ENCODE peak calls at places on chromosomes 4 and X, in nine cellular contexts. F, T, I, Q, L, N, M, O and E are unnamed samples.

GRCh38 chr4:55910140-55910539 is 38.6 kb upstream of the CEP135 start:
- DNase-seq in F (no peak), T (no peak), I (no peak), Q (no peak), L (peak; percentile 29), N (peak; percentile 45), M (no peak), O (no peak), E (no peak)

GRCh38 chr4:40833212-40833611 is 83.5 kb downstream of the NSUN7 start:
- DNase-seq in F (no peak), T (no peak), I (no peak), Q (no peak), L (no peak), N (no peak), M (no peak), O (no peak), E (no peak)

GRCh38 chr4:111879539-111879938 is 265.7 kb upstream of the FAM241A start:
- DNase-seq in F (no peak), T (no peak), I (no peak), Q (no peak), L (no peak), N (no peak), M (no peak), O (no peak), E (no peak)

GRCh38 chrX:141439651-141440050 is 144.9 kb downstream of the SPANXA1 start:
- DNase-seq in F (no peak), T (no peak), I (no peak), Q (no peak), L (no peak), N (no peak), M (no peak), O (no peak), E (no peak)

GRCh38 chr4:150628073-150628472 is 46.1 kb downstream of the MAB21L2 start:
- DNase-seq in F (no peak), T (no peak), I (no peak), Q (no peak), L (no peak), N (no peak), M (no peak), O (no peak), E (no peak)

GRCh38 chr4:22190855-22191254 is 242.3 kb upstream of the KCNIP4 start:
- DNase-seq in F (no peak), T (no peak), I (no peak), Q (no peak), L (peak; percentile 34), N (peak; percentile 94), M (no peak), O (no peak), E (no peak)

GRCh38 chrX:139194571-139195280 is 335.8 kb upstream of the F9 start:
- DNase-seq in F (no peak), T (peak; percentile 48), I (no peak), Q (no peak), L (no peak), N (peak; percentile 9), M (peak; percentile 26), O (no peak), E (peak; percentile 54)

GRCh38 chr4:3009422-3009821 is 46.1 kb downstream of the GRK4 start:
- DNase-seq in F (peak; percentile 23), T (peak; percentile 47), I (no peak), Q (no peak), L (no peak), N (no peak), M (peak; percentile 41), O (no peak), E (no peak)

GRCh38 chrX:80246273-80246672 is 174.0 kb upstream of the TENT5D start:
- DNase-seq in F (no peak), T (no peak), I (no peak), Q (no peak), L (peak; percentile 51), N (no peak), M (peak; percentile 5), O (no peak), E (no peak)

GRCh38 chrX:2566044-2566443 is 65.3 kb upstream of the DHRSX start:
- DNase-seq in F (no peak), T (no peak), I (no peak), Q (no peak), L (no peak), N (no peak), M (no peak), O (no peak), E (no peak)

GRCh38 chr4:88244821-88245579 is 39.4 kb downstream of the PPM1K start:
- DNase-seq in F (no peak), T (no peak), I (no peak), Q (no peak), L (no peak), N (no peak), M (no peak), O (peak; percentile 20), E (peak; percentile 93)